ENCODE peak calls at places on chromosome 2, in four cellular contexts. O is naive thymus-derived CD8-positive, alpha-beta T cell; I is cardiac fibroblast; R is OCI-LY7. K is an unnamed sample.

GRCh38 chr2:54564439-54564838 is 108.3 kb downstream of the SPTBN1 start:
- DNase-seq in R (no peak), I (no peak), O (no peak), K (no peak)

GRCh38 chr2:138421971-138422335 is 79.6 kb upstream of the SPOPL start:
- DNase-seq in I (peak), O (no peak), R (no peak), K (no peak)

GRCh38 chr2:145846986-145847385 is 1327.1 kb upstream of the ZEB2 start:
- DNase-seq in R (no peak), O (no peak), I (peak), K (no peak)

GRCh38 chr2:136384541-136385303 is 266.8 kb upstream of the CXCR4 start:
- DNase-seq in O (peak), R (peak), I (peak), K (peak)

GRCh38 chr2:217367464-217367863 is 507.6 kb upstream of the TNP1 start:
- DNase-seq in O (no peak), I (no peak), R (no peak), K (no peak)

GRCh38 chr2:176638167-176639015 is 369.1 kb downstream of the MTX2 start:
- DNase-seq in O (peak), I (peak), R (no peak), K (peak)

GRCh38 chr2:177758591-177759371 is 313.8 kb downstream of the PDE11A start:
- DNase-seq in I (peak), R (no peak), O (no peak), K (no peak)

GRCh38 chr2:134466141-134466540 is 212.3 kb downstream of the MGAT5 start:
- DNase-seq in R (peak), O (no peak), I (peak), K (no peak)

GRCh38 chr2:16566701-16567100 is 98.9 kb downstream of the CYRIA start:
- DNase-seq in I (no peak), R (no peak), O (no peak), K (no peak)

GRCh38 chr2:100902833-100903405 is 83.0 kb downstream of the NPAS2 start:
- DNase-seq in O (no peak), I (peak), R (no peak), K (no peak)

GRCh38 chr2:71950256-71951066 is 197.2 kb downstream of the CYP26B1 start:
- DNase-seq in I (peak), O (no peak), R (no peak), K (no peak)

K was measured in naive B cell.